ENCODE peak calls at places on chromosomes 7 and 10, in ten cellular contexts. One of them, this sample, is unnamed.
A peak's percentile ranks its signal among the peaks of the same experiment; 100 is the strongest.

GRCh38 chr7:149422065-149422913 is 38.6 kb downstream of the ZNF777 start:
- DNase-seq in naive thymus-derived CD4-positive, alpha-beta T cell: peak; percentile 73
- DNase-seq in stimulated activated naive CD8-positive, alpha-beta T cell treated with anti-CD3 and anti-CD28 coated beads, Interleukin-15, Interleukin-2, amounts not matched to agents 100 U/mL and 50 U/mL, for 24 hours: peak; percentile 77
- DNase-seq in T47D: peak; percentile 77
- DNase-seq in right atrium auricular region: no peak
- DNase-seq in activated naive CD4-positive, alpha-beta T cell: peak; percentile 21
- DNase-seq in mesothelial cell of epicardium: peak; percentile 71
- DNase-seq in NCI-H460: peak; percentile 65
- DNase-seq in germinal center: peak; percentile 93
- DNase-seq in activated CD4-positive, alpha-beta T cell treated with anti-CD3 and anti-CD28 coated beads, Interleukin-2, amount 50 U/mL, for 48 hours: peak; percentile 63
- DNase-seq in this sample: peak; percentile 55

GRCh38 chr10:36373424-36374096 is 731.5 kb upstream of the FZD8 start:
- DNase-seq in naive thymus-derived CD4-positive, alpha-beta T cell: no peak
- DNase-seq in stimulated activated naive CD8-positive, alpha-beta T cell treated with anti-CD3 and anti-CD28 coated beads, Interleukin-15, Interleukin-2, amounts not matched to agents 100 U/mL and 50 U/mL, for 24 hours: no peak
- DNase-seq in T47D: no peak
- DNase-seq in right atrium auricular region: no peak
- DNase-seq in activated naive CD4-positive, alpha-beta T cell: no peak
- DNase-seq in mesothelial cell of epicardium: no peak
- DNase-seq in NCI-H460: no peak
- DNase-seq in germinal center: no peak
- DNase-seq in activated CD4-positive, alpha-beta T cell treated with anti-CD3 and anti-CD28 coated beads, Interleukin-2, amount 50 U/mL, for 48 hours: no peak
- DNase-seq in this sample: no peak

GRCh38 chr7:39608278-39608677 is 15.1 kb upstream of the RALA start:
- DNase-seq in naive thymus-derived CD4-positive, alpha-beta T cell: no peak
- DNase-seq in stimulated activated naive CD8-positive, alpha-beta T cell treated with anti-CD3 and anti-CD28 coated beads, Interleukin-15, Interleukin-2, amounts not matched to agents 100 U/mL and 50 U/mL, for 24 hours: no peak
- DNase-seq in T47D: no peak
- DNase-seq in right atrium auricular region: no peak
- DNase-seq in activated naive CD4-positive, alpha-beta T cell: no peak
- DNase-seq in mesothelial cell of epicardium: no peak
- DNase-seq in NCI-H460: no peak
- DNase-seq in germinal center: no peak
- DNase-seq in activated CD4-positive, alpha-beta T cell treated with anti-CD3 and anti-CD28 coated beads, Interleukin-2, amount 50 U/mL, for 48 hours: no peak
- DNase-seq in this sample: no peak

GRCh38 chr10:31929986-31930675 is 1.5 kb upstream of the ARHGAP12 start:
- DNase-seq in naive thymus-derived CD4-positive, alpha-beta T cell: peak; percentile 44
- DNase-seq in stimulated activated naive CD8-positive, alpha-beta T cell treated with anti-CD3 and anti-CD28 coated beads, Interleukin-15, Interleukin-2, amounts not matched to agents 100 U/mL and 50 U/mL, for 24 hours: no peak
- DNase-seq in T47D: no peak
- DNase-seq in right atrium auricular region: no peak
- DNase-seq in activated naive CD4-positive, alpha-beta T cell: no peak
- DNase-seq in mesothelial cell of epicardium: no peak
- DNase-seq in NCI-H460: no peak
- DNase-seq in germinal center: peak; percentile 33
- DNase-seq in activated CD4-positive, alpha-beta T cell treated with anti-CD3 and anti-CD28 coated beads, Interleukin-2, amount 50 U/mL, for 48 hours: no peak
- DNase-seq in this sample: peak; percentile 63

GRCh38 chr7:95213809-95214492 is 110.4 kb downstream of the PON1 start:
- DNase-seq in naive thymus-derived CD4-positive, alpha-beta T cell: no peak
- DNase-seq in stimulated activated naive CD8-positive, alpha-beta T cell treated with anti-CD3 and anti-CD28 coated beads, Interleukin-15, Interleukin-2, amounts not matched to agents 100 U/mL and 50 U/mL, for 24 hours: no peak
- DNase-seq in T47D: no peak
- DNase-seq in right atrium auricular region: peak; percentile 89
- DNase-seq in activated naive CD4-positive, alpha-beta T cell: no peak
- DNase-seq in mesothelial cell of epicardium: no peak
- DNase-seq in NCI-H460: no peak
- DNase-seq in germinal center: no peak
- DNase-seq in activated CD4-positive, alpha-beta T cell treated with anti-CD3 and anti-CD28 coated beads, Interleukin-2, amount 50 U/mL, for 48 hours: no peak
- DNase-seq in this sample: no peak

GRCh38 chr7:102934670-102935069 is 21.9 kb downstream of the LRRC17 start:
- DNase-seq in naive thymus-derived CD4-positive, alpha-beta T cell: no peak
- DNase-seq in stimulated activated naive CD8-positive, alpha-beta T cell treated with anti-CD3 and anti-CD28 coated beads, Interleukin-15, Interleukin-2, amounts not matched to agents 100 U/mL and 50 U/mL, for 24 hours: no peak
- DNase-seq in T47D: no peak
- DNase-seq in right atrium auricular region: no peak
- DNase-seq in activated naive CD4-positive, alpha-beta T cell: no peak
- DNase-seq in mesothelial cell of epicardium: no peak
- DNase-seq in NCI-H460: no peak
- DNase-seq in germinal center: no peak
- DNase-seq in activated CD4-positive, alpha-beta T cell treated with anti-CD3 and anti-CD28 coated beads, Interleukin-2, amount 50 U/mL, for 48 hours: no peak
- DNase-seq in this sample: no peak

GRCh38 chr7:40455485-40455884 is 320.7 kb downstream of the SUGCT start:
- DNase-seq in naive thymus-derived CD4-positive, alpha-beta T cell: no peak
- DNase-seq in stimulated activated naive CD8-positive, alpha-beta T cell treated with anti-CD3 and anti-CD28 coated beads, Interleukin-15, Interleukin-2, amounts not matched to agents 100 U/mL and 50 U/mL, for 24 hours: no peak
- DNase-seq in T47D: no peak
- DNase-seq in right atrium auricular region: no peak
- DNase-seq in activated naive CD4-positive, alpha-beta T cell: no peak
- DNase-seq in mesothelial cell of epicardium: no peak
- DNase-seq in NCI-H460: no peak
- DNase-seq in germinal center: no peak
- DNase-seq in activated CD4-positive, alpha-beta T cell treated with anti-CD3 and anti-CD28 coated beads, Interleukin-2, amount 50 U/mL, for 48 hours: no peak
- DNase-seq in this sample: no peak

GRCh38 chr10:61883376-61883997 is 18.0 kb upstream of the ARID5B start:
- DNase-seq in naive thymus-derived CD4-positive, alpha-beta T cell: no peak
- DNase-seq in stimulated activated naive CD8-positive, alpha-beta T cell treated with anti-CD3 and anti-CD28 coated beads, Interleukin-15, Interleukin-2, amounts not matched to agents 100 U/mL and 50 U/mL, for 24 hours: no peak
- DNase-seq in T47D: no peak
- DNase-seq in right atrium auricular region: no peak
- DNase-seq in activated naive CD4-positive, alpha-beta T cell: no peak
- DNase-seq in mesothelial cell of epicardium: no peak
- DNase-seq in NCI-H460: no peak
- DNase-seq in germinal center: no peak
- DNase-seq in activated CD4-positive, alpha-beta T cell treated with anti-CD3 and anti-CD28 coated beads, Interleukin-2, amount 50 U/mL, for 48 hours: no peak
- DNase-seq in this sample: no peak

GRCh38 chr10:110634527-110635209 is 9.5 kb upstream of the RBM20 start:
- DNase-seq in naive thymus-derived CD4-positive, alpha-beta T cell: no peak
- DNase-seq in stimulated activated naive CD8-positive, alpha-beta T cell treated with anti-CD3 and anti-CD28 coated beads, Interleukin-15, Interleukin-2, amounts not matched to agents 100 U/mL and 50 U/mL, for 24 hours: no peak
- DNase-seq in T47D: peak; percentile 52
- DNase-seq in right atrium auricular region: no peak
- DNase-seq in activated naive CD4-positive, alpha-beta T cell: no peak
- DNase-seq in mesothelial cell of epicardium: no peak
- DNase-seq in NCI-H460: no peak
- DNase-seq in germinal center: no peak
- DNase-seq in activated CD4-positive, alpha-beta T cell treated with anti-CD3 and anti-CD28 coated beads, Interleukin-2, amount 50 U/mL, for 48 hours: no peak
- DNase-seq in this sample: peak; percentile 62

GRCh38 chr10:35532141-35532540 is 73.0 kb upstream of the GJD4 start:
- DNase-seq in naive thymus-derived CD4-positive, alpha-beta T cell: no peak
- DNase-seq in stimulated activated naive CD8-positive, alpha-beta T cell treated with anti-CD3 and anti-CD28 coated beads, Interleukin-15, Interleukin-2, amounts not matched to agents 100 U/mL and 50 U/mL, for 24 hours: no peak
- DNase-seq in T47D: no peak
- DNase-seq in right atrium auricular region: no peak
- DNase-seq in activated naive CD4-positive, alpha-beta T cell: no peak
- DNase-seq in mesothelial cell of epicardium: no peak
- DNase-seq in NCI-H460: no peak
- DNase-seq in germinal center: no peak
- DNase-seq in activated CD4-positive, alpha-beta T cell treated with anti-CD3 and anti-CD28 coated beads, Interleukin-2, amount 50 U/mL, for 48 hours: no peak
- DNase-seq in this sample: no peak

GRCh38 chr7:15407910-15408309 is 153.9 kb downstream of the AGMO start:
- DNase-seq in naive thymus-derived CD4-positive, alpha-beta T cell: no peak
- DNase-seq in stimulated activated naive CD8-positive, alpha-beta T cell treated with anti-CD3 and anti-CD28 coated beads, Interleukin-15, Interleukin-2, amounts not matched to agents 100 U/mL and 50 U/mL, for 24 hours: no peak
- DNase-seq in T47D: no peak
- DNase-seq in right atrium auricular region: no peak
- DNase-seq in activated naive CD4-positive, alpha-beta T cell: no peak
- DNase-seq in mesothelial cell of epicardium: no peak
- DNase-seq in NCI-H460: no peak
- DNase-seq in germinal center: no peak
- DNase-seq in activated CD4-positive, alpha-beta T cell treated with anti-CD3 and anti-CD28 coated beads, Interleukin-2, amount 50 U/mL, for 48 hours: no peak
- DNase-seq in this sample: no peak

GRCh38 chr10:87798082-87798481 is 19.9 kb downstream of the ATAD1 start:
- DNase-seq in naive thymus-derived CD4-positive, alpha-beta T cell: no peak
- DNase-seq in stimulated activated naive CD8-positive, alpha-beta T cell treated with anti-CD3 and anti-CD28 coated beads, Interleukin-15, Interleukin-2, amounts not matched to agents 100 U/mL and 50 U/mL, for 24 hours: no peak
- DNase-seq in T47D: no peak
- DNase-seq in right atrium auricular region: no peak
- DNase-seq in activated naive CD4-positive, alpha-beta T cell: no peak
- DNase-seq in mesothelial cell of epicardium: no peak
- DNase-seq in NCI-H460: no peak
- DNase-seq in germinal center: no peak
- DNase-seq in activated CD4-positive, alpha-beta T cell treated with anti-CD3 and anti-CD28 coated beads, Interleukin-2, amount 50 U/mL, for 48 hours: no peak
- DNase-seq in this sample: no peak

GRCh38 chr7:137020351-137020750 is 151.9 kb downstream of the CHRM2 start:
- DNase-seq in naive thymus-derived CD4-positive, alpha-beta T cell: no peak
- DNase-seq in stimulated activated naive CD8-positive, alpha-beta T cell treated with anti-CD3 and anti-CD28 coated beads, Interleukin-15, Interleukin-2, amounts not matched to agents 100 U/mL and 50 U/mL, for 24 hours: no peak
- DNase-seq in T47D: no peak
- DNase-seq in right atrium auricular region: no peak
- DNase-seq in activated naive CD4-positive, alpha-beta T cell: no peak
- DNase-seq in mesothelial cell of epicardium: no peak
- DNase-seq in NCI-H460: no peak
- DNase-seq in germinal center: no peak
- DNase-seq in activated CD4-positive, alpha-beta T cell treated with anti-CD3 and anti-CD28 coated beads, Interleukin-2, amount 50 U/mL, for 48 hours: no peak
- DNase-seq in this sample: no peak

GRCh38 chr10:79244841-79245504 is 102.3 kb upstream of the PPIF start:
- DNase-seq in naive thymus-derived CD4-positive, alpha-beta T cell: no peak
- DNase-seq in stimulated activated naive CD8-positive, alpha-beta T cell treated with anti-CD3 and anti-CD28 coated beads, Interleukin-15, Interleukin-2, amounts not matched to agents 100 U/mL and 50 U/mL, for 24 hours: peak; percentile 43
- DNase-seq in T47D: no peak
- DNase-seq in right atrium auricular region: no peak
- DNase-seq in activated naive CD4-positive, alpha-beta T cell: no peak
- DNase-seq in mesothelial cell of epicardium: no peak
- DNase-seq in NCI-H460: no peak
- DNase-seq in germinal center: peak; percentile 74
- DNase-seq in activated CD4-positive, alpha-beta T cell treated with anti-CD3 and anti-CD28 coated beads, Interleukin-2, amount 50 U/mL, for 48 hours: no peak
- DNase-seq in this sample: no peak

GRCh38 chr10:124123141-124123540 is 29.7 kb upstream of the CHST15 start:
- DNase-seq in naive thymus-derived CD4-positive, alpha-beta T cell: no peak
- DNase-seq in stimulated activated naive CD8-positive, alpha-beta T cell treated with anti-CD3 and anti-CD28 coated beads, Interleukin-15, Interleukin-2, amounts not matched to agents 100 U/mL and 50 U/mL, for 24 hours: no peak
- DNase-seq in T47D: no peak
- DNase-seq in right atrium auricular region: no peak
- DNase-seq in activated naive CD4-positive, alpha-beta T cell: no peak
- DNase-seq in mesothelial cell of epicardium: no peak
- DNase-seq in NCI-H460: no peak
- DNase-seq in germinal center: no peak
- DNase-seq in activated CD4-positive, alpha-beta T cell treated with anti-CD3 and anti-CD28 coated beads, Interleukin-2, amount 50 U/mL, for 48 hours: no peak
- DNase-seq in this sample: no peak

GRCh38 chr10:98041352-98042043 is 11.1 kb upstream of the CRTAC1 start:
- DNase-seq in naive thymus-derived CD4-positive, alpha-beta T cell: no peak
- DNase-seq in stimulated activated naive CD8-positive, alpha-beta T cell treated with anti-CD3 and anti-CD28 coated beads, Interleukin-15, Interleukin-2, amounts not matched to agents 100 U/mL and 50 U/mL, for 24 hours: peak; percentile 62
- DNase-seq in T47D: peak; percentile 86
- DNase-seq in right atrium auricular region: peak; percentile 67
- DNase-seq in activated naive CD4-positive, alpha-beta T cell: no peak
- DNase-seq in mesothelial cell of epicardium: peak; percentile 63
- DNase-seq in NCI-H460: peak; percentile 68
- DNase-seq in germinal center: peak; percentile 42
- DNase-seq in activated CD4-positive, alpha-beta T cell treated with anti-CD3 and anti-CD28 coated beads, Interleukin-2, amount 50 U/mL, for 48 hours: peak; percentile 49
- DNase-seq in this sample: peak; percentile 30